ENCODE peak calls at places on chromosomes 5 and 9, in seven cellular contexts. One of them, this sample, is unnamed.

GRCh38 chr9:26744362-26744965 is 148.1 kb downstream of the CAAP1 start:
- DNase-seq in Calu3: peak
- DNase-seq in AG04449: no peak
- DNase-seq in BJ: peak
- DNase-seq in fibroblast of lung: peak
- DNase-seq in H1: no peak
- DNase-seq in thoracic aorta: no peak
- DNase-seq in this sample: no peak

GRCh38 chr9:114680266-114681011 is 1.6 kb downstream of the TEX48 start:
- DNase-seq in Calu3: no peak
- DNase-seq in AG04449: no peak
- DNase-seq in BJ: no peak
- DNase-seq in fibroblast of lung: no peak
- DNase-seq in H1: no peak
- DNase-seq in thoracic aorta: no peak
- DNase-seq in this sample: no peak

GRCh38 chr5:16461782-16462181 is 3.8 kb downstream of the ZNF622 start:
- DNase-seq in Calu3: no peak
- DNase-seq in AG04449: peak
- DNase-seq in BJ: peak
- DNase-seq in fibroblast of lung: peak
- DNase-seq in H1: no peak
- DNase-seq in thoracic aorta: no peak
- DNase-seq in this sample: no peak

GRCh38 chr9:30235564-30235963 is 2148.9 kb upstream of the ACO1 start:
- DNase-seq in Calu3: no peak
- DNase-seq in AG04449: no peak
- DNase-seq in BJ: no peak
- DNase-seq in fibroblast of lung: no peak
- DNase-seq in H1: no peak
- DNase-seq in thoracic aorta: no peak
- DNase-seq in this sample: no peak

GRCh38 chr5:34716986-34717385 is 60.9 kb downstream of the RAI14 start:
- DNase-seq in Calu3: no peak
- DNase-seq in AG04449: no peak
- DNase-seq in BJ: peak
- DNase-seq in fibroblast of lung: peak
- DNase-seq in H1: no peak
- DNase-seq in thoracic aorta: no peak
- DNase-seq in this sample: no peak

GRCh38 chr9:116142706-116143492 is 10.7 kb upstream of the PAPPA start:
- DNase-seq in Calu3: no peak
- DNase-seq in AG04449: no peak
- DNase-seq in BJ: no peak
- DNase-seq in fibroblast of lung: no peak
- DNase-seq in H1: no peak
- DNase-seq in thoracic aorta: no peak
- DNase-seq in this sample: no peak

GRCh38 chr9:112754578-112754977 is 4.0 kb downstream of the SNX30 start:
- DNase-seq in Calu3: no peak
- DNase-seq in AG04449: no peak
- DNase-seq in BJ: peak
- DNase-seq in fibroblast of lung: peak
- DNase-seq in H1: peak
- DNase-seq in thoracic aorta: no peak
- DNase-seq in this sample: peak

GRCh38 chr5:142611154-142611553 is 74.7 kb downstream of the FGF1 start:
- DNase-seq in Calu3: peak
- DNase-seq in AG04449: no peak
- DNase-seq in BJ: no peak
- DNase-seq in fibroblast of lung: peak
- DNase-seq in H1: peak
- DNase-seq in thoracic aorta: peak
- DNase-seq in this sample: peak

GRCh38 chr9:35696520-35697215 is 6.9 kb upstream of the TPM2 start:
- DNase-seq in Calu3: peak
- DNase-seq in AG04449: no peak
- DNase-seq in BJ: no peak
- DNase-seq in fibroblast of lung: peak
- DNase-seq in H1: no peak
- DNase-seq in thoracic aorta: no peak
- DNase-seq in this sample: peak

GRCh38 chr5:8857051-8857450 is 688.8 kb downstream of the SEMA5A start:
- DNase-seq in Calu3: no peak
- DNase-seq in AG04449: no peak
- DNase-seq in BJ: peak
- DNase-seq in fibroblast of lung: no peak
- DNase-seq in H1: no peak
- DNase-seq in thoracic aorta: no peak
- DNase-seq in this sample: no peak

GRCh38 chr5:178113141-178113787 is at the start of gene N4BP3:
- DNase-seq in Calu3: peak
- DNase-seq in AG04449: no peak
- DNase-seq in BJ: no peak
- DNase-seq in fibroblast of lung: peak
- DNase-seq in H1: peak
- DNase-seq in thoracic aorta: no peak
- DNase-seq in this sample: peak

GRCh38 chr9:77770340-77770739 is 122.2 kb upstream of the GNA14 start:
- DNase-seq in Calu3: no peak
- DNase-seq in AG04449: no peak
- DNase-seq in BJ: no peak
- DNase-seq in fibroblast of lung: peak
- DNase-seq in H1: no peak
- DNase-seq in thoracic aorta: no peak
- DNase-seq in this sample: no peak

GRCh38 chr9:20307662-20308061 is 314.6 kb downstream of the MLLT3 start:
- DNase-seq in Calu3: no peak
- DNase-seq in AG04449: no peak
- DNase-seq in BJ: no peak
- DNase-seq in fibroblast of lung: no peak
- DNase-seq in H1: no peak
- DNase-seq in thoracic aorta: no peak
- DNase-seq in this sample: no peak

GRCh38 chr5:30928966-30929365 is 264.5 kb upstream of the CDH6 start:
- DNase-seq in Calu3: no peak
- DNase-seq in AG04449: no peak
- DNase-seq in BJ: no peak
- DNase-seq in fibroblast of lung: peak
- DNase-seq in H1: no peak
- DNase-seq in thoracic aorta: no peak
- DNase-seq in this sample: no peak

GRCh38 chr9:16445141-16445920 is 425.1 kb downstream of the BNC2 start:
- DNase-seq in Calu3: no peak
- DNase-seq in AG04449: no peak
- DNase-seq in BJ: peak
- DNase-seq in fibroblast of lung: peak
- DNase-seq in H1: no peak
- DNase-seq in thoracic aorta: no peak
- DNase-seq in this sample: no peak

GRCh38 chr9:83583151-83584014 is 39.6 kb upstream of the IDNK start:
- DNase-seq in Calu3: peak
- DNase-seq in AG04449: peak
- DNase-seq in BJ: peak
- DNase-seq in fibroblast of lung: peak
- DNase-seq in H1: peak
- DNase-seq in thoracic aorta: peak
- DNase-seq in this sample: peak

GRCh38 chr5:59038169-59039002 is 455.5 kb downstream of the RAB3C start:
- DNase-seq in Calu3: no peak
- DNase-seq in AG04449: no peak
- DNase-seq in BJ: no peak
- DNase-seq in fibroblast of lung: no peak
- DNase-seq in H1: no peak
- DNase-seq in thoracic aorta: no peak
- DNase-seq in this sample: no peak

GRCh38 chr5:134568761-134569725 is 43.6 kb downstream of the JADE2 start:
- DNase-seq in Calu3: peak
- DNase-seq in AG04449: no peak
- DNase-seq in BJ: no peak
- DNase-seq in fibroblast of lung: peak
- DNase-seq in H1: no peak
- DNase-seq in thoracic aorta: no peak
- DNase-seq in this sample: no peak

GRCh38 chr5:142843029-142843905 is 73.1 kb downstream of the ARHGAP26 start:
- DNase-seq in Calu3: no peak
- DNase-seq in AG04449: no peak
- DNase-seq in BJ: no peak
- DNase-seq in fibroblast of lung: no peak
- DNase-seq in H1: no peak
- DNase-seq in thoracic aorta: no peak
- DNase-seq in this sample: no peak

GRCh38 chr5:3642231-3642630 is 46.6 kb downstream of the IRX1 start:
- DNase-seq in Calu3: no peak
- DNase-seq in AG04449: no peak
- DNase-seq in BJ: no peak
- DNase-seq in fibroblast of lung: no peak
- DNase-seq in H1: no peak
- DNase-seq in thoracic aorta: no peak
- DNase-seq in this sample: no peak

GRCh38 chr5:16965581-16965980 is 29.5 kb upstream of the MYO10 start:
- DNase-seq in Calu3: no peak
- DNase-seq in AG04449: no peak
- DNase-seq in BJ: no peak
- DNase-seq in fibroblast of lung: peak
- DNase-seq in H1: no peak
- DNase-seq in thoracic aorta: no peak
- DNase-seq in this sample: no peak

GRCh38 chr5:181056431-181056830 is 16.4 kb downstream of the BTNL9 start:
- DNase-seq in Calu3: no peak
- DNase-seq in AG04449: no peak
- DNase-seq in BJ: no peak
- DNase-seq in fibroblast of lung: no peak
- DNase-seq in H1: no peak
- DNase-seq in thoracic aorta: no peak
- DNase-seq in this sample: no peak

DNA sequence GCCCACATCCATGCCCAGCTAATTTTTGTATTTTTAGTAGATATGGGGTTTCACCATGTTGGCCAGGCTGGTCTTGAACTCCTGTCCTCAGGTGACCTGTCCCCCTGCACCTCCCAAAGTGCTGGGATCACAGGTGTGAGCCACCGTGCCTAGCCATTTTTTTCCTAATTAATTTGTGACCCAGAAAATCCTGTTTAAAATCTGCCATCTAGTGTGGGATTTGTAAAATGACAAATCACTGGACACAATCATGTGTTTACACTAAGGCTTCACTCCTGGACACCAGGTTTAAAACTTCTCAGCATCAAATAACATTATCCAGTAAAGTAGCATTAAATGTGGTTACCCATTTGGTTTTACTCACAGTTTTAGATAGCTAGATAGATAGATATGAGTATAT is 18.6 kb upstream of the KDM4C start:
- DNase-seq in Calu3: no peak
- DNase-seq in AG04449: no peak
- DNase-seq in BJ: no peak
- DNase-seq in fibroblast of lung: peak
- DNase-seq in H1: no peak
- DNase-seq in thoracic aorta: no peak
- DNase-seq in this sample: no peak
- TF ChIP-seq CTCF in Calu3: no peak
- TF ChIP-seq CTCF in AG04449: peak
- TF ChIP-seq CTCF in BJ: peak
- TF ChIP-seq CTCF in fibroblast of lung: peak
- TF ChIP-seq CTCF in H1: no peak
- TF ChIP-seq CTCF in thoracic aorta: no peak
- TF ChIP-seq CTCF in this sample: no peak

DNA sequence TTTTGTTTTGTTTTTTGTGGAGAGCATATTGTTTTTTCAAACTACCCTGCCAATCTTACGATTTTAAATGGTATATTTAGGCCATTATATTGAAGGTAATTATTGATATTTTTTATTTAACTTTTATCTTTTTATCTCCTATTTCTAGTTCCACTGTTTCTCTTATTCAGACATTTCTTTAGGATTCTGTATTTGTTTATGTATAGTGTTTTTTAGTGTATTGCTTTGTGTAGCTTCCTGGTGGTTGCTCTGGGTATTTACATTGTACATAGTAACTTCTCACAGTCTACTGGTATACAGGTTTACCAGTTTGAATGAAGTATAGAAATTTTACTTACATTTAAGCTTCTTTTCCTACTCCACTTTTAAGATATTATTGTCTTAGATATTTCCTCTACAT is 63.2 kb downstream of the ERCC6L2 start:
- DNase-seq in Calu3: no peak
- DNase-seq in AG04449: no peak
- DNase-seq in BJ: no peak
- DNase-seq in fibroblast of lung: no peak
- DNase-seq in H1: no peak
- DNase-seq in thoracic aorta: no peak
- DNase-seq in this sample: no peak
- TF ChIP-seq CTCF in Calu3: no peak
- TF ChIP-seq CTCF in AG04449: no peak
- TF ChIP-seq CTCF in BJ: no peak
- TF ChIP-seq CTCF in fibroblast of lung: no peak
- TF ChIP-seq CTCF in H1: no peak
- TF ChIP-seq CTCF in thoracic aorta: no peak
- TF ChIP-seq CTCF in this sample: no peak

DNA sequence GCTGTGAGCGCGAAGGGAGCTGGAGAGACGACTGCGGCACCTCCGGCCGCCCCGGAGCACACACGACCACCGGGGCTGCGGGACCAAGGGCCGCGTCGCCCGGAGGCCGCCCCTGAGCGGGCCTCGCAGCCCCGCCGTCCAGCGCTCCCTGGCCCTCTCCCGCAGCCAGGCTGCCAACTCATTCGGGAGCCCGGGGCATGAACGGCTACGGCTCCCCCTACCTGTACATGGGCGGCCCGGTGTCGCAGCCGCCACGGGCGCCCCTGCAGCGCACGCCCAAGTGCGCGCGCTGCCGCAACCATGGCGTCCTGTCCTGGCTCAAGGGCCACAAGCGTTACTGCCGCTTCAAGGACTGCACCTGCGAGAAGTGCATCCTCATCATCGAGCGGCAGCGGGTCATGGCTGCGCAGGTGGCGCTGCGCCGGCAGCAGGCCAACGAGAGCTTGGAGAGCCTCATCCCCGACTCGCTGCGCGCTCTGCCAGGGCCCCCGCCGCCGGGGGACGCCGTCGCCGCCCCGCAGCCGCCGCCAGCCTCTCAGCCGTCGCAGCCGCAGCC is 428 bp downstream of the DMRT3 start:
- DNase-seq in Calu3: no peak
- DNase-seq in AG04449: no peak
- DNase-seq in BJ: no peak
- DNase-seq in fibroblast of lung: no peak
- DNase-seq in H1: no peak
- DNase-seq in thoracic aorta: no peak
- DNase-seq in this sample: no peak
- TF ChIP-seq CTCF in Calu3: no peak
- TF ChIP-seq CTCF in AG04449: no peak
- TF ChIP-seq CTCF in BJ: no peak
- TF ChIP-seq CTCF in fibroblast of lung: no peak
- TF ChIP-seq CTCF in H1: no peak
- TF ChIP-seq CTCF in thoracic aorta: no peak
- TF ChIP-seq CTCF in this sample: no peak

DNA sequence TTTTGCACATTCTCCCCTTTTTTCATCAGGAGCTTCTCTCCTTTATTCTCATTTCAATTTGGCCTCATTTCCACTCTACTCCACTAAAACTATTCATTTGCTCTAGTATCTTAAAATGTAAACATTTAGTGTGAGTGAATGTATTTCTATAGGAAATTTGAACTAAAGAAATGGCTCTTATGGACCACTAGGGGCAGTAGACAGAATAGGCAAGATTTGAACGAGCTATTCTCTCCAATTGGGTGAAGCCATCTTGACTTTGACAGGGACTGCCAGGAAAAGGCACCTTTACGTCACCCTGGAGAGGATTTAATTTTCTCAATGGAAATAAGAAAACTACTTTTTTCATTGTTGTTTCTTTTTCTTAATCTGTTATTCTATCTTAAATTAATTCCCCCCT is 666.3 kb downstream of the DNAH5 start:
- DNase-seq in Calu3: no peak
- DNase-seq in AG04449: no peak
- DNase-seq in BJ: no peak
- DNase-seq in fibroblast of lung: no peak
- DNase-seq in H1: no peak
- DNase-seq in thoracic aorta: no peak
- DNase-seq in this sample: no peak
- TF ChIP-seq CTCF in Calu3: no peak
- TF ChIP-seq CTCF in AG04449: no peak
- TF ChIP-seq CTCF in BJ: no peak
- TF ChIP-seq CTCF in fibroblast of lung: no peak
- TF ChIP-seq CTCF in H1: no peak
- TF ChIP-seq CTCF in thoracic aorta: no peak
- TF ChIP-seq CTCF in this sample: no peak